ENCODE peak calls at places on chromosomes 3 and 15, in five cellular contexts. D is GM23338, K is RWPE1, Y is neural progenitor cell, U is Calu3. H is an unnamed sample.

GRCh38 chr3:176867681-176868663 is 329.3 kb downstream of the TBL1XR1 start:
- DNase-seq in D (no peak), K (no peak), Y (no peak), U (peak; percentile 57), H (no peak)

GRCh38 chr15:92226020-92226612 is 167.6 kb upstream of the ST8SIA2 start:
- DNase-seq in D (peak; percentile 62), K (no peak), Y (peak; percentile 51), U (peak; percentile 28), H (no peak)

GRCh38 chr3:65342084-65342683 is 654.4 kb upstream of the ADAMTS9 start:
- DNase-seq in D (peak; percentile 91), K (peak; percentile 17), Y (peak; percentile 81), U (peak; percentile 72), H (peak; percentile 68)

GRCh38 chr3:112303811-112304325 is 9.9 kb upstream of the SLC9C1 start:
- DNase-seq in D (peak; percentile 53), K (no peak), Y (peak; percentile 43), U (no peak), H (no peak)

GRCh38 chr3:46296826-46297225 is 54.6 kb downstream of the CCR3 start:
- DNase-seq in D (no peak), K (no peak), Y (no peak), U (no peak), H (no peak)

GRCh38 chr15:63449711-63450110 is 54.7 kb upstream of the USP3 start:
- DNase-seq in D (peak; percentile 61), K (peak; percentile 28), Y (no peak), U (no peak), H (no peak)

GRCh38 chr3:128198313-128198712 is 45.0 kb downstream of the EEFSEC start:
- DNase-seq in D (no peak), K (no peak), Y (no peak), U (no peak), H (no peak)

GRCh38 chr3:21390856-21391255 is 360.2 kb downstream of the ZNF385D start:
- DNase-seq in D (peak; percentile 3), K (no peak), Y (no peak), U (no peak), H (no peak)

GRCh38 chr15:45884289-45884688 is 249.5 kb downstream of the SQOR start:
- DNase-seq in D (no peak), K (no peak), Y (no peak), U (no peak), H (no peak)

GRCh38 chr3:99665017-99665416 is 26.6 kb downstream of the COL8A1 start:
- DNase-seq in D (no peak), K (no peak), Y (no peak), U (no peak), H (no peak)

GRCh38 chr15:35126236-35126635 is 41.1 kb upstream of the NANOGP8 start:
- DNase-seq in D (no peak), K (no peak), Y (no peak), U (no peak), H (no peak)

GRCh38 chr3:107068980-107069379 is 308.3 kb upstream of the CCDC54 start:
- DNase-seq in D (no peak), K (peak; percentile 39), Y (no peak), U (no peak), H (no peak)

GRCh38 chr3:53739926-53740325 is 106.3 kb downstream of the CHDH start:
- DNase-seq in D (no peak), K (no peak), Y (no peak), U (no peak), H (no peak)

GRCh38 chr3:78023257-78023656 is 983.4 kb downstream of the ROBO2 start:
- DNase-seq in D (no peak), K (no peak), Y (no peak), U (no peak), H (no peak)

GRCh38 chr15:77840962-77841361 is 208.2 kb upstream of the LINGO1 start:
- DNase-seq in D (no peak), K (peak; percentile 92), Y (no peak), U (no peak), H (no peak)

GRCh38 chr3:129657261-129658046 is 51.0 kb upstream of the PLXND1 start:
- DNase-seq in D (no peak), K (no peak), Y (no peak), U (no peak), H (no peak)

GRCh38 chr15:65195542-65196026 is 10.4 kb upstream of the CLPX start:
- DNase-seq in D (no peak), K (no peak), Y (no peak), U (no peak), H (no peak)

GRCh38 chr3:173584093-173584833 is 186.7 kb downstream of the NLGN1 start:
- DNase-seq in D (peak; percentile 77), K (peak; percentile 15), Y (peak; percentile 62), U (peak; percentile 66), H (peak; percentile 59)

GRCh38 chr3:184295771-184296170 is 3.3 kb upstream of the PSMD2 start:
- DNase-seq in D (no peak), K (no peak), Y (no peak), U (no peak), H (no peak)

GRCh38 chr3:135516143-135516542 is 449.4 kb upstream of the PPP2R3A start:
- DNase-seq in D (peak; percentile 86), K (no peak), Y (peak; percentile 49), U (no peak), H (no peak)

GRCh38 chr3:84165278-84165677 is 793.5 kb upstream of the CADM2 start:
- DNase-seq in D (no peak), K (no peak), Y (no peak), U (no peak), H (no peak)

GRCh38 chr3:179760944-179761343 is 108.1 kb downstream of the USP13 start:
- DNase-seq in D (no peak), K (peak; percentile 57), Y (no peak), U (no peak), H (no peak)

GRCh38 chr15:62066663-62067447 is at the start of gene C2CD4A:
- DNase-seq in D (peak; percentile 97), K (peak; percentile 57), Y (peak; percentile 91), U (peak; percentile 96), H (peak; percentile 77)

GRCh38 chr15:40470423-40471104 is at the start of gene CHST14:
- DNase-seq in D (peak; percentile 71), K (peak; percentile 59), Y (peak; percentile 82), U (peak; percentile 48), H (peak; percentile 79)

GRCh38 chr3:171221597-171221996 is 195.1 kb upstream of the SLC2A2 start:
- DNase-seq in D (no peak), K (no peak), Y (no peak), U (no peak), H (no peak)

GRCh38 chr3:74393426-74393825 is 221.0 kb downstream of the CNTN3 start:
- DNase-seq in D (no peak), K (no peak), Y (no peak), U (no peak), H (no peak)

GRCh38 chr3:116070102-116070501 is 375.2 kb downstream of the LSAMP start:
- DNase-seq in D (no peak), K (no peak), Y (no peak), U (no peak), H (no peak)

GRCh38 chr15:38002883-38003477 is 68.5 kb downstream of the TMCO5A start:
- DNase-seq in D (peak; percentile 83), K (peak; percentile 34), Y (peak; percentile 81), U (peak; percentile 62), H (peak; percentile 36)

GRCh38 chr3:24678441-24678865 is 183.8 kb upstream of the THRB start:
- DNase-seq in D (no peak), K (peak; percentile 69), Y (no peak), U (peak; percentile 38), H (no peak)

DNA sequence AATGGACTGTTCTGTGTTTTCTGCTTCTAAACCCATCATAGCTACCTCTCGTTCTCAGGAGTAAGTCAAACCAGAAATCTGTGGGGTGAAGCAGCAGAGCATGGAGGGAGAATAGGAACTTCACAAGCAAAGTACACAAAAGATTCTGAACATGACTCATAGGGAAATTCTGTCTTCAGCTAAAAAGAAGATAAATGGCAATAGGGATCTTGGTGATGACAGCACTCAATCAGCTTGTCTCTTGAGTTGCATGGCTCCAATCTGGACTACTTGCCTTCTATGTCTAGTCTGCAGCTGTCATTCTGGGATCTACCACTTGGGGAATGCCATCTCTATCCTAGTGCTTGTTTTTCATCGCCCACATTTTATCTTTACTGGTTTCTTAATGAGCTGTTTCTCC is 13.5 kb upstream of the GRAMD1C start:
- DNase-seq in D (peak; percentile 47), K (no peak), Y (no peak), U (no peak), H (no peak)
- TF ChIP-seq CTCF in D (peak; percentile 11), K (no peak), Y (peak; percentile 32), U (no peak), H (no peak)

GRCh38 chr3:14542656-14543055 is 2.5 kb upstream of the GRIP2 start:
- DNase-seq in D (no peak), K (no peak), Y (no peak), U (no peak), H (no peak)

GRCh38 chr3:14545251-14545635 is 5.1 kb upstream of the GRIP2 start:
- DNase-seq in D (no peak), K (no peak), Y (no peak), U (no peak), H (no peak)

GRCh38 chr3:14543446-14543845 is 3.3 kb upstream of the GRIP2 start:
- DNase-seq in D (no peak), K (no peak), Y (no peak), U (no peak), H (no peak)

GRCh38 chr3:14546041-14546440 is 5.9 kb upstream of the GRIP2 start:
- DNase-seq in D (no peak), K (no peak), Y (no peak), U (no peak), H (no peak)

DNA sequence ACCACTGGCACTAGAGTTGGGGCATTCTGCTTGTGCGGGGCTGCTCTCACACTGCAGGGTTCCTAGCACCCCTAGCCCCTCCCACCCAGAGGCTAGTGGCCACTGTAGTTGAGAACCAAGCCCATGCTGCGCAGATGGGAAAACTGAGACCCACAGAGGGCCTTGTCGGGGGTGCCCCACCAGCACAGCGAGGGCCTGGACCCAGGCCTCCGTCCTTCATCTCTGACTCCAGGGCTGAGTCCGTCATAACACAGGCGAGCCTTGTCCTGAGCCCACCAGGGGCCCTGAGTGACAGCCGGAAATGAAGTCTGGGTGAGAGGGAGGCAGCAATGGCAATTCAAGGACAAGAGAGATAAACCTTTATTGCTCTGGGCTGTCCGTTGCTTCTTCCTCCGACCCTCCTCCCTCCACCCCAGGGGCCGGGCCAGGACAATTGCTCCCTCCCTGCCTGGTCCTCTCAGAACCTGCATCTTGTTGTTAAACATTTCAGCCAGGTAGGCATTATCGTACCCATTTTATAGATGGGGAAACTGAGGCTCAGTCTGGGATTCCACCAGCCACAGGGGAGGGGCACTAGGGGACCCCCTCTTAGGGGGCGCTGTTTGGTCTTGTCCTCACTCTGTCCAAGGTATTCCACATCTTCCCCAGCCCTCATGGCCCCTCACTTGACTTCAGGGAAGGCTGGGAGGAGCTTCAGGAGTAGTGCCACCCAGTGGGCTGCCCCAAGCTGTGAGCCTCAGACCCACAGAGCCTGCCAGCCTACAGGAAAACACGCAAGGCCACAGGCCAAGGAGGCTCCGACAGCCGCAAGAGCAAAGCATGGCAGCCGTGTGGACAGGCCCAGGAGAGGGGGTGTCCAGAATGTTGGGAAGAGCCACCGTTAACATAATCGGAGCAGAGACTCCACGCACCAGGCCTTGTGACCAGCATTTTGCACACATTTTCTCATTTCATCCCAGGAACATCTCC is 4.4 kb upstream of the GRIP2 start:
- DNase-seq in D (no peak), K (no peak), Y (no peak), U (no peak), H (no peak)
- TF ChIP-seq CTCF in D (peak; percentile 20), K (no peak), Y (no peak), U (no peak), H (no peak)

GRCh38 chr3:22731901-22732300 is 471.2 kb upstream of the UBE2E2 start:
- DNase-seq in D (no peak), K (no peak), Y (no peak), U (no peak), H (no peak)
- TF ChIP-seq CTCF in D (no peak), K (no peak), Y (no peak), U (no peak), H (no peak)

GRCh38 chr3:104939196-104939595 is 427.5 kb upstream of the ALCAM start:
- DNase-seq in D (no peak), K (no peak), Y (no peak), U (no peak), H (no peak)
- TF ChIP-seq CTCF in D (no peak), K (no peak), Y (no peak), U (no peak), H (no peak)